ENCODE peak calls at places on chromosomes 5 and 9, in eight cellular contexts. Z is fibroblast of lung, B is GM23338, E is keratinocyte, M is trophoblast cell, J is PC-9, D is MM.1S, T is mammary epithelial cell. Q is an unnamed sample.

GRCh38 chr5:66841264-66841663 is 245.1 kb downstream of the MAST4 start:
- DNase-seq in Z (no peak), B (no peak), E (no peak), M (no peak), J (no peak), D (no peak), T (no peak), Q (no peak)

GRCh38 chr5:168261212-168261575 is 30.3 kb upstream of the WWC1 start:
- DNase-seq in Z (no peak), B (no peak), E (no peak), M (no peak), J (no peak), D (no peak), T (no peak), Q (no peak)

GRCh38 chr9:92180669-92181181 is 65.5 kb upstream of the SPTLC1 start:
- DNase-seq in Z (peak), B (no peak), E (no peak), M (peak), J (no peak), D (no peak), T (peak), Q (peak)

GRCh38 chr5:59197911-59198310 is 615.0 kb downstream of the RAB3C start:
- DNase-seq in Z (no peak), B (no peak), E (no peak), M (no peak), J (no peak), D (no peak), T (no peak), Q (no peak)

GRCh38 chr9:131776473-131776872 is 36.6 kb upstream of the RAPGEF1 start:
- DNase-seq in Z (peak), B (peak), E (no peak), M (peak), J (no peak), D (peak), T (no peak), Q (peak)

GRCh38 chr5:124908603-124909451 is 162.4 kb upstream of the ZNF608 start:
- DNase-seq in Z (peak), B (no peak), E (no peak), M (peak), J (peak), D (no peak), T (peak), Q (no peak)

GRCh38 chr5:9015250-9015936 is 530.5 kb downstream of the SEMA5A start:
- DNase-seq in Z (peak), B (no peak), E (no peak), M (peak), J (no peak), D (no peak), T (no peak), Q (no peak)

GRCh38 chr9:19642256-19642655 is 146.6 kb downstream of the SLC24A2 start:
- DNase-seq in Z (no peak), B (no peak), E (no peak), M (no peak), J (no peak), D (no peak), T (no peak), Q (no peak)

GRCh38 chr5:54030981-54031380 is 279.4 kb downstream of the ARL15 start:
- DNase-seq in Z (no peak), B (no peak), E (no peak), M (no peak), J (no peak), D (no peak), T (no peak), Q (no peak)

GRCh38 chr5:92962752-92963151 is 618.3 kb downstream of the NR2F1-AS1 start:
- DNase-seq in Z (no peak), B (no peak), E (no peak), M (no peak), J (no peak), D (no peak), T (no peak), Q (no peak)

GRCh38 chr9:136481558-136481957 is 1.3 kb downstream of the SEC16A start:
- DNase-seq in Z (no peak), B (no peak), E (no peak), M (peak), J (no peak), D (no peak), T (no peak), Q (no peak)

GRCh38 chr5:133337795-133338445 is 274.4 kb downstream of the FSTL4 start:
- DNase-seq in Z (no peak), B (no peak), E (no peak), M (no peak), J (no peak), D (no peak), T (no peak), Q (no peak)

GRCh38 chr9:96258967-96259366 is 43.0 kb downstream of the HSD17B3 start:
- DNase-seq in Z (no peak), B (peak), E (no peak), M (no peak), J (no peak), D (no peak), T (no peak), Q (no peak)

GRCh38 chr9:69252436-69252835 is 72.6 kb upstream of the ENTREP1 start:
- DNase-seq in Z (no peak), B (no peak), E (no peak), M (no peak), J (no peak), D (no peak), T (no peak), Q (no peak)

GRCh38 chr9:76634356-76635054 is 129.7 kb upstream of the PCA3 start:
- DNase-seq in Z (peak), B (no peak), E (no peak), M (peak), J (peak), D (peak), T (peak), Q (peak)

GRCh38 chr5:154190652-154191304 is at the start of gene GALNT10:
- DNase-seq in Z (peak), B (peak), E (no peak), M (peak), J (peak), D (peak), T (peak), Q (peak)

GRCh38 chr9:92896037-92896436 is 18.2 kb upstream of the ZNF484 start:
- DNase-seq in Z (no peak), B (no peak), E (no peak), M (no peak), J (no peak), D (no peak), T (no peak), Q (no peak)

GRCh38 chr5:147645172-147645571 is 135.3 kb upstream of the DPYSL3 start:
- DNase-seq in Z (no peak), B (no peak), E (no peak), M (no peak), J (no peak), D (no peak), T (no peak), Q (no peak)

GRCh38 chr9:127796899-127797370 is 5.7 kb upstream of the FPGS start:
- DNase-seq in Z (peak), B (no peak), E (no peak), M (no peak), J (no peak), D (peak), T (no peak), Q (no peak)

GRCh38 chr5:72871358-72872024 is 55.0 kb downstream of the TNPO1 start:
- DNase-seq in Z (peak), B (no peak), E (no peak), M (no peak), J (no peak), D (no peak), T (no peak), Q (no peak)

GRCh38 chr5:116358911-116359418 is 215.7 kb downstream of the SEMA6A start:
- DNase-seq in Z (no peak), B (no peak), E (no peak), M (no peak), J (no peak), D (peak), T (no peak), Q (peak)

GRCh38 chr5:177457239-177458121 is 10.9 kb downstream of the PRR7 start:
- DNase-seq in Z (peak), B (peak), E (no peak), M (peak), J (peak), D (peak), T (peak), Q (peak)

GRCh38 chr5:13987843-13988464 is 43.5 kb upstream of the DNAH5 start:
- DNase-seq in Z (peak), B (peak), E (no peak), M (peak), J (peak), D (peak), T (peak), Q (peak)

GRCh38 chr9:112084907-112085306 is 90.2 kb downstream of the SUSD1 start:
- DNase-seq in Z (no peak), B (no peak), E (no peak), M (no peak), J (no peak), D (no peak), T (no peak), Q (no peak)

GRCh38 chr5:136276946-136277345 is 84.0 kb upstream of the SMIM32 start:
- DNase-seq in Z (peak), B (no peak), E (no peak), M (no peak), J (no peak), D (no peak), T (no peak), Q (no peak)

GRCh38 chr9:116661037-116661954 is 25.8 kb upstream of the TRIM32 start:
- DNase-seq in Z (peak), B (peak), E (peak), M (peak), J (peak), D (peak), T (peak), Q (peak)

GRCh38 chr9:38022995-38023394 is 46.0 kb downstream of the SHB start:
- DNase-seq in Z (no peak), B (no peak), E (no peak), M (peak), J (peak), D (no peak), T (no peak), Q (peak)

GRCh38 chr9:25461416-25461815 is 216.8 kb downstream of the TUSC1 start:
- DNase-seq in Z (no peak), B (no peak), E (no peak), M (peak), J (no peak), D (no peak), T (peak), Q (no peak)

GRCh38 chr9:130289711-130290241 is 24.2 kb downstream of the HMCN2 start:
- DNase-seq in Z (no peak), B (no peak), E (no peak), M (no peak), J (no peak), D (no peak), T (no peak), Q (no peak)

GRCh38 chr9:2208465-2208864 is 193.3 kb downstream of the SMARCA2 start:
- DNase-seq in Z (no peak), B (no peak), E (no peak), M (peak), J (no peak), D (no peak), T (no peak), Q (no peak)

GRCh38 chr9:99167694-99168093 is 54.0 kb downstream of the ALG2 start:
- DNase-seq in Z (no peak), B (no peak), E (no peak), M (no peak), J (no peak), D (no peak), T (no peak), Q (no peak)

GRCh38 chr9:99166149-99166548 is 55.6 kb downstream of the ALG2 start:
- DNase-seq in Z (no peak), B (no peak), E (no peak), M (no peak), J (no peak), D (no peak), T (no peak), Q (no peak)

GRCh38 chr9:99169086-99169485 is 52.7 kb downstream of the ALG2 start:
- DNase-seq in Z (no peak), B (peak), E (no peak), M (no peak), J (no peak), D (no peak), T (no peak), Q (no peak)

GRCh38 chr9:99169982-99170761 is 51.6 kb downstream of the ALG2 start:
- DNase-seq in Z (peak), B (peak), E (no peak), M (no peak), J (no peak), D (no peak), T (no peak), Q (no peak)

DNA sequence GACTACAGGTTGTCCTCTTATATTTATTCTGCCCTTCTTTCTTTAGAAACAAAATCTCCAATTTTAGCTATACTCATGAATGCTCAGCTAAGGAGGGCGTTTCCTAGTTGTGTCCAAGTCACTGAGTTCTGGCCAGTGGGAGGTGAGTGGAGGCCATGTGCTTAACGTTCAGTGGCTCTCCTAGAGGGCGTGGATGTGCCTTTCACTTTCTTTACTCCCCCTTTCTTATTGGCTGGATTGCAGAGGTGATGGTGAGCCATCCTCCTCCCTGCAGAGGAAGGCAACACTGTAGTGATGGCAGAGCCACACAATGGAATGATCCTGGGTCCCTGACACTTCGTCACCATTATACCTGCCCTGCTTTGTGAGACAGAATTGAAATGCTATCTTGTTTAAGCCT is 54.6 kb downstream of the ALG2 start:
- DNase-seq in Z (no peak), B (no peak), E (no peak), M (no peak), J (no peak), D (no peak), T (no peak), Q (peak)
- H3K27ac ChIP-seq in Z (no peak), B (no peak), E (no peak), M (no peak), J (no peak), D (no peak), T (no peak), Q (no peak)

DNA sequence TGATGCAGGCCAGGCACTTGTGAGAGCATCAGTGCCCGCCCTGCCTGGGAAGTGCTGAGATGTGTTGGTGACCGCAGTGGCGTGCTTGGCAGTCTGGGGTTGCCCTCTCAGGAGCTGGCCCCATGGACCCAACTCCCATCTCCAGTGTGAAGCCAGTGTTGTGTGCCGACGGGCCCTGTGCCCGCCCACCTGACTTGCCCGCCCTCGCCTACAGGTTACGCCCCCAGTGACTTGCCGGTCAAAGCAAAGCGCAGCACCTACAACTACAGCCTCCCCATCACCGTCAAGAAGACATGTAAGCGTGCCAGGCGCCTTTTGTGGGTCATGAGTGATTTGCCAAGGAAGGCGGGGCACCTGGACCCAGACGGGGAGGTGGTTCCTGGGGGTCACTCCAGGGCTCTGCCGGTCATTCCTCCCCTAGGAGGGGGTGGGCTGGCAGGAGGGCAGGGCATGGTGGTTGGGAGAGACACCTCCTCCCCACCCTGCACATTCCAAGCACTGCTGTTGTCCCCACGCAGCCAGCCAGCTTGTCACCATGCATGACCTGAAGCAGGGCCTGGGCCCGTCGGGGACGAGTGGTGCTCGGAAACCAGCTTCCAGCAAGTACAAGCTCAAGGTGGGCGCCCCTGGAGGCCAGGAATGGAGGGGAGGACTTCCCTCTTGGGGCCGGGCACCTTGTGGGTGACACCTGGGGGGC is 7.4 kb upstream of the CEL start:
- DNase-seq in Z (no peak), B (no peak), E (no peak), M (no peak), J (no peak), D (no peak), T (no peak), Q (no peak)
- H3K4me2 ChIP-seq in Z (no peak), B (no peak), E (no peak), M (no peak), J (no peak), D (no peak), T (no peak), Q (no peak)

DNA sequence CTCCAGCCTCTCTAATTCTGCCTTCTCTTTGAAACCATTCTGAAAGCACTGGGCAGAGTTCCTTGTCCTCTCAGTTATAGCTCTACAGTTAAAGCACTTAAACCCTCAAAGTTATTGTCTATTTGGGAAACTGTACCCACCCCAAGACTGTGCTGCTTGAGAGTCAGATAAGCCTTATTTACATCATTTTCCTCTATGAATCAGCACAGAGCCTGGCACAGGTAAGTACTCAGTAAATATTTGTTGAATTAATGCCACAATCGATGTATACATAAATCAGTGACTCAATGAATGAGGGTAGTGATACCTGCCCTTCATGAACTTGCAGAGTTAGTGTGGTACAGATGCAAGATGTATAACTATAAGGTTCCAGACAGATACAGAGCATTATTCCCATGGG is 549.4 kb upstream of the KLF4 start:
- DNase-seq in Z (no peak), B (no peak), E (no peak), M (no peak), J (peak), D (no peak), T (no peak), Q (no peak)
- H3K27ac ChIP-seq in Z (no peak), B (no peak), E (peak), M (no peak), J (no peak), D (no peak), T (peak), Q (no peak)

DNA sequence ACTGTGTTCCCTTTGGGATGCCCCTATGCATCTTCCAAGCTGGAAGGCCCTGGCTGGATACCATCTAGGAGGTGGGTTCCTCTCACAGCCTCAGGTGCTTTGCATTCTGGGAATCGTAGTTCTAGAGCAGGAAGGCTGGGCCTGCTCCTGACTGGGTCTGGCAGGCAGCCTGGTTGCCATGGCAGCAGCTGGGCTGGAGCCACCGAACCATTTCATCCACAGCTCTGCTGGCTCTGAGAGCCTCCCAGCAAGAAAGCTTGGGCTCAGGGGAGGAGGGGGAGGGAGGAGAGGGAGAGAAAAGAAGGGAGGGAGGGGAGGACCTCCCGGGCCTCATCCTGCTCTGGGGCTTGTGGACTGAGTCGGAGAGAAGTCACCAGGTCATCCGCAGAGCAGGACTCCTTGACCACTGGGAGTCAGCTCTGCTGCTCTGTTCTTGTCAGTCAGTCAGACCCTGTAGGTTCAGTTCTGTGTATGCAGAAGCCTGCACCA is 65.2 kb upstream of the ARAP3 start:
- DNase-seq in Z (peak), B (peak), E (no peak), M (no peak), J (no peak), D (no peak), T (peak), Q (peak)
- H3K4me2 ChIP-seq in Z (no peak), B (peak), E (no peak), M (no peak), J (no peak), D (no peak), T (no peak), Q (peak)